ENCODE peak calls at places on chromosome 5, in seven cellular contexts. R is NT2/D1, Z is brain microvascular endothelial cell, H is GM06990, K is cardiac muscle cell, V is IMR-90, M is HCT116. Y is an unnamed sample.

GRCh38 chr5:11224788-11225187 is 463.8 kb upstream of the DAP start:
- DNase-seq in R (no peak), Z (no peak), H (no peak), K (no peak), V (no peak), M (no peak), Y (no peak)

GRCh38 chr5:148913985-148914421 is 87.6 kb downstream of the ADRB2 start:
- DNase-seq in R (peak; percentile 22), Z (peak; percentile 57), H (no peak), K (peak; percentile 14), V (peak; percentile 87), M (no peak), Y (no peak)

GRCh38 chr5:54081415-54081814 is 229.0 kb downstream of the ARL15 start:
- DNase-seq in R (no peak), Z (no peak), H (no peak), K (no peak), V (no peak), M (no peak), Y (no peak)

GRCh38 chr5:150489358-150490295 is 18.3 kb upstream of the NDST1 start:
- DNase-seq in R (no peak), Z (peak; percentile 53), H (peak; percentile 70), K (no peak), V (peak; percentile 71), M (no peak), Y (peak; percentile 62)

GRCh38 chr5:59609501-59610265 is 283.8 kb downstream of the PDE4D start:
- DNase-seq in R (no peak), Z (no peak), H (no peak), K (no peak), V (no peak), M (no peak), Y (no peak)

GRCh38 chr5:92017786-92018185 is 634.7 kb upstream of the ARRDC3 start:
- DNase-seq in R (no peak), Z (peak; percentile 22), H (no peak), K (no peak), V (peak; percentile 91), M (peak; percentile 65), Y (no peak)

GRCh38 chr5:74402553-74402952 is 238.0 kb downstream of the ENC1 start:
- DNase-seq in R (no peak), Z (no peak), H (no peak), K (no peak), V (no peak), M (no peak), Y (no peak)

GRCh38 chr5:37776826-37777225 is 63.0 kb downstream of the GDNF start:
- DNase-seq in R (no peak), Z (peak; percentile 43), H (no peak), K (no peak), V (peak; percentile 45), M (no peak), Y (peak; percentile 90)

GRCh38 chr5:175230299-175230698 is 213.7 kb downstream of the DRD1 start:
- DNase-seq in R (no peak), Z (no peak), H (no peak), K (no peak), V (no peak), M (no peak), Y (no peak)

GRCh38 chr5:143041-143440 is 48.3 kb upstream of the LRRC14B start:
- DNase-seq in R (no peak), Z (no peak), H (no peak), K (no peak), V (no peak), M (no peak), Y (no peak)

GRCh38 chr5:148864113-148864841 is 37.9 kb downstream of the ADRB2 start:
- DNase-seq in R (no peak), Z (no peak), H (no peak), K (peak; percentile 51), V (peak; percentile 62), M (no peak), Y (no peak)

GRCh38 chr5:33372721-33373120 is 68.0 kb upstream of the TARS1 start:
- DNase-seq in R (no peak), Z (no peak), H (no peak), K (no peak), V (no peak), M (no peak), Y (no peak)

GRCh38 chr5:16225927-16226326 is 46.3 kb upstream of the MARCHF11 start:
- DNase-seq in R (no peak), Z (no peak), H (no peak), K (no peak), V (no peak), M (no peak), Y (no peak)

GRCh38 chr5:4027335-4027734 is 431.7 kb downstream of the IRX1 start:
- DNase-seq in R (no peak), Z (no peak), H (no peak), K (no peak), V (no peak), M (no peak), Y (no peak)

GRCh38 chr5:108258001-108258400 is 123.9 kb downstream of the FBXL17 start:
- DNase-seq in R (no peak), Z (no peak), H (no peak), K (no peak), V (peak; percentile 11), M (no peak), Y (no peak)

GRCh38 chr5:16304846-16305245 is 125.3 kb upstream of the MARCHF11 start:
- DNase-seq in R (no peak), Z (no peak), H (no peak), K (no peak), V (peak; percentile 4), M (no peak), Y (no peak)

GRCh38 chr5:61052870-61053269 is 107.9 kb downstream of the NDUFAF2 start:
- DNase-seq in R (no peak), Z (peak; percentile 83), H (no peak), K (no peak), V (peak; percentile 91), M (peak; percentile 93), Y (no peak)

GRCh38 chr5:122192883-122193496 is 63.6 kb downstream of the ZNF474 start:
- DNase-seq in R (peak; percentile 50), Z (peak; percentile 82), H (peak; percentile 9), K (peak; percentile 85), V (peak; percentile 79), M (peak; percentile 46), Y (no peak)

GRCh38 chr5:110909950-110910349 is 161.6 kb upstream of the TSLP start:
- DNase-seq in R (no peak), Z (no peak), H (no peak), K (no peak), V (peak; percentile 72), M (no peak), Y (no peak)

GRCh38 chr5:149247726-149248125 is 23.9 kb upstream of the AFAP1L1 start:
- DNase-seq in R (no peak), Z (no peak), H (no peak), K (no peak), V (no peak), M (no peak), Y (no peak)

GRCh38 chr5:151678146-151678545 is 8.6 kb downstream of the SPARC start:
- DNase-seq in R (no peak), Z (no peak), H (no peak), K (no peak), V (peak; percentile 68), M (no peak), Y (peak; percentile 65)
- H3K4me3 ChIP-seq in R (no peak overlapping the region), Z (no peak overlapping the region), H (no peak overlapping the region), K (no peak overlapping the region), V (no peak overlapping the region), M (no peak overlapping the region), Y (no peak overlapping the region)

DNA sequence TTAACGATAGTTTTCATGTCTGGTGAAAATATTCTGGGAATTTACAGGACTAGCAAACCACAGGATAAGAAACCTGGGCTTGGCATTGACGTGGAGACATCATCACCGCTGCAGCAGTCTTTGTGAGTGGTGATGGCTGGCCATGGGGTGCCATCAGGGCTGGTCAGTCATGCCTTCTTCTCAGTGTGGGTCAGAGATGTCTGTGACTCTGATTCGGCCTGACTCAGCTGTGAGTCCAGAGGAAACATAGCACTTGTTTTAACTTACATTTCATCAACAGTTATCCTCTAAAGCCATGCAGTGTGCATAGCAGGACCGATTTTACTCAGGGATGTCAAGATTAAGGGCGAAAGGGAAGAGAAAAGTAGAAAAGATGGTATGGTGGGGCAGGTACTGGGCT is 33.2 kb upstream of the CYFIP2 start:
- DNase-seq in R (no peak), Z (no peak), H (no peak), K (no peak), V (no peak), M (no peak), Y (no peak)
- H3K36me3 ChIP-seq in R (no peaks in the 10 kb centered on the region), Z (no peaks in the 10 kb centered on the region), H (no peaks in the 10 kb centered on the region), K (no peaks in the 10 kb centered on the region), V (no peaks in the 10 kb centered on the region), M (no peaks in the 10 kb centered on the region), Y (no peaks in the 10 kb centered on the region)

DNA sequence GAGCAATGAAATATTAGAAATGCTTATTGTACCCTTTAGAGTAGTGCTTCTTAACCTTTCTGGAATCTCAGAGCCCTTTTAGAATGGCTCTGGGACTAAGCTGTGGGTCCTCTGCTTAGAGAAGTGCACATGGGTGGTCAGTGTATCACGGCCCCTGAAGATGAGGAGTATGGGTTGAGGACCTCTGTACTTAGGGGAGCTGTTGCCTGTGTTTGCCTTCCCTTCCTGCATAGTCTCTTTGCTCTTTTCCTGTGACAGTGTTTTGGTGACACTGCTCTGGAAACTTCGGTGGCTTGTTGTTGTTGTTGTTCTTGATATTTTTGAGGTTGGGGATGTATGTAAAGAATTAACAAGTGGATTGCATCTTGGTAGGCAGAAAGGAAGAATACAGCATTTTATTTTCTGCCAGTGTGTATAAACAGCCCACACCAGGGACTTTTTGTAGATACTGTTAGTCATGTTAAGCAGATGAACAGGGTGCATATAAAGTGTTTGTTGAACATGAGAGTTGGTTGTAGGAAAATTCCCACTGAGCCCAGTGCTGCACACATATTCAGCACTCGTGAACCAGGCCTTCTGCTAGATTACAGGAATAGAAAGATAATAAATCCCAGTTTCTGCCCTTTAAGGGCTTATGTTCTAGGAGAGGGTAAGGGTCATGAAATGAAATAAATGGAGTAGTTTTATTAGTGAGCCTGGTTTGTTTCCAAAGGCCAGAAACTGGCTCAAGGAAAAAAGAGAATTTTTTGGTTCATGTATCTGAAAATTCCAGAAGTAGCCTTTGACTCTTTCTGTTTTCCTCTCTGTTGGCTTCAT is 199.7 kb downstream of the ARHGAP26 start:
- DNase-seq in R (no peak), Z (no peak), H (no peak), K (no peak), V (no peak), M (no peak), Y (no peak)
- H3K4me3 ChIP-seq in R (no peak overlapping the region), Z (no peak overlapping the region), H (no peak overlapping the region), K (no peak overlapping the region), V (no peak overlapping the region), M (no peak overlapping the region), Y (no peak overlapping the region)

GRCh38 chr5:140540227-140540626 is 7.2 kb upstream of the EIF4EBP3 start:
- DNase-seq in R (no peak), Z (no peak), H (no peak), K (no peak), V (no peak), M (no peak), Y (no peak)
- H3K36me3 ChIP-seq in R (peaks cover 51% of the 10 kb centered on the region), Z (peaks cover 33% of the 10 kb centered on the region), H (peaks cover 4% of the 10 kb centered on the region), K (peaks cover 60% of the 10 kb centered on the region), V (peaks cover 18% of the 10 kb centered on the region), M (peaks cover 22% of the 10 kb centered on the region), Y (peaks cover 10% of the 10 kb centered on the region)

DNA sequence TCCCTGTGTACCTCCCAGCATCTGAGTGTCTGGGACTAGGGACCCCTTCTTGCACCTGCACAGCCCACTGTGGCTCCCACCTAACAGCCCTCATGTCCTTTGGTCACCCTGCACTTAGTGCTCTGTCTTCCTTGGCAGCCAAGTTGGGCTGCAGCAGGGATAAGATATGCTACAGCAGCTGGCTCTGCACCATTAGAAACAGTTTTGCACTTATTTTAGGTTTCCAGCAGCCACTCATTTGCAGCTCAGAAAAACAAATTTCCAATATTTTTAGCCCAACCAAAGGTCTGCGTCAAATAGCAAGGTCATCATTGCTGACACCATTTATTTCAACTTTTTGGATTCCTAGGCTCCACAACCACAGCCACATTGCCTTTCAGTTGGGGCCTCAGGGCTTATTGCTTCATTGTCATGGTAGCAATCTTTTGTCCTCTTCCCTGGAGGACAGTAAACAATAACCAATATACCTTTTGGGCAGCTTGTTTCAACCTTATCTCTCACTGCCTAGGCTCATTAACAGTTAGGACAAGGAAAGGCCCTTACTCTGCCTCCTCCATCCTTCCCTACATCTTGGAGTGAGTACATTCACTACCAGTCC is 263.9 kb downstream of the COX7C start:
- DNase-seq in R (no peak), Z (no peak), H (no peak), K (no peak), V (no peak), M (no peak), Y (no peak)
- H3K4me3 ChIP-seq in R (no peak overlapping the region), Z (no peak overlapping the region), H (no peak overlapping the region), K (no peak overlapping the region), V (no peak overlapping the region), M (no peak overlapping the region), Y (no peak overlapping the region)